ENCODE peak calls at places on chromosomes 11 and 22, in nine cellular contexts. E is fibroblast of lung, A is lung, F is cardiac muscle cell, Q is mesothelial cell of epicardium, W is left ventricle myocardium inferior, J is A549, H is fibroblast of pulmonary artery, X is mammary epithelial cell. N is an unnamed sample.

GRCh38 chr11:1335811-1336761 is 26.7 kb upstream of the TOLLIP start:
- DNase-seq in E (peak), A (peak), F (peak), Q (no peak), W (peak), J (peak), H (peak), X (peak), N (no peak)

GRCh38 chr11:124841765-124842700 is 23.2 kb upstream of the ROBO3 start:
- DNase-seq in E (no peak), A (peak), F (no peak), Q (no peak), W (no peak), J (no peak), H (no peak), X (no peak), N (no peak)

GRCh38 chr11:56782167-56782847 is 33.8 kb upstream of the OR9G4 start:
- DNase-seq in E (no peak), A (no peak), F (no peak), Q (no peak), W (no peak), J (no peak), H (no peak), X (no peak), N (no peak)

GRCh38 chr22:37179622-37180420 is 8.2 kb downstream of the C1QTNF6 start:
- DNase-seq in E (no peak), A (no peak), F (no peak), Q (no peak), W (no peak), J (peak), H (no peak), X (no peak), N (no peak)

GRCh38 chr11:106152824-106153223 is 75.4 kb downstream of the AASDHPPT start:
- DNase-seq in E (peak), A (no peak), F (peak), Q (no peak), W (no peak), J (no peak), H (peak), X (peak), N (no peak)

GRCh38 chr11:113690619-113691569 is 15.2 kb downstream of the TMPRSS5 start:
- DNase-seq in E (peak), A (no peak), F (peak), Q (no peak), W (no peak), J (peak), H (peak), X (peak), N (peak)

GRCh38 chr11:35146074-35146521 is 7.1 kb downstream of the CD44 start:
- DNase-seq in E (no peak), A (no peak), F (no peak), Q (no peak), W (no peak), J (no peak), H (no peak), X (peak), N (peak)

GRCh38 chr11:45894555-45895247 is 9.2 kb downstream of the MAPK8IP1 start:
- DNase-seq in E (no peak), A (no peak), F (no peak), Q (no peak), W (no peak), J (no peak), H (no peak), X (no peak), N (no peak)

GRCh38 chr11:78465169-78465942 is 47.7 kb upstream of the GAB2 start:
- DNase-seq in E (no peak), A (no peak), F (no peak), Q (no peak), W (no peak), J (no peak), H (no peak), X (no peak), N (no peak)

GRCh38 chr22:17881366-17881765 is 107.1 kb upstream of the BID start:
- DNase-seq in E (no peak), A (no peak), F (no peak), Q (no peak), W (no peak), J (no peak), H (no peak), X (no peak), N (no peak)

GRCh38 chr22:27726726-27727449 is 74.7 kb downstream of the MN1 start:
- DNase-seq in E (peak), A (peak), F (peak), Q (no peak), W (peak), J (peak), H (peak), X (no peak), N (peak)

GRCh38 chr22:39959640-39960447 is at the start of gene TMA7B:
- DNase-seq in E (peak), A (no peak), F (peak), Q (no peak), W (no peak), J (peak), H (peak), X (peak), N (peak)

GRCh38 chr11:61718613-61719302 is 33.7 kb upstream of the MYRF start:
- DNase-seq in E (peak), A (no peak), F (peak), Q (peak), W (peak), J (no peak), H (peak), X (no peak), N (no peak)

GRCh38 chr22:29203456-29203855 is 2.2 kb upstream of the EMID1 start:
- DNase-seq in E (no peak), A (no peak), F (no peak), Q (no peak), W (no peak), J (no peak), H (no peak), X (no peak), N (no peak)

GRCh38 chr11:103079833-103080232 is 12.1 kb downstream of the DCUN1D5 start:
- DNase-seq in E (no peak), A (no peak), F (peak), Q (no peak), W (no peak), J (no peak), H (peak), X (peak), N (no peak)

GRCh38 chr11:126485021-126485781 is 129.7 kb downstream of the ST3GAL4 start:
- DNase-seq in E (peak), A (no peak), F (peak), Q (no peak), W (no peak), J (no peak), H (peak), X (peak), N (no peak)

GRCh38 chr11:28108909-28109308 is 721 bp downstream of the METTL15 start:
- DNase-seq in E (no peak), A (no peak), F (no peak), Q (no peak), W (no peak), J (no peak), H (no peak), X (no peak), N (no peak)

GRCh38 chr11:33884035-33884434 is 7.8 kb downstream of the LMO2 start:
- DNase-seq in E (no peak), A (no peak), F (no peak), Q (no peak), W (no peak), J (no peak), H (no peak), X (no peak), N (no peak)

GRCh38 chr11:3171931-3172560 is 6.9 kb upstream of the OSBPL5 start:
- DNase-seq in E (no peak), A (no peak), F (no peak), Q (no peak), W (no peak), J (no peak), H (no peak), X (no peak), N (no peak)

GRCh38 chr11:101288392-101288791 is 158.8 kb upstream of the PGR start:
- DNase-seq in E (no peak), A (no peak), F (no peak), Q (no peak), W (no peak), J (no peak), H (no peak), X (no peak), N (no peak)

GRCh38 chr11:115215694-115216615 is 288.3 kb downstream of the CADM1 start:
- DNase-seq in E (no peak), A (no peak), F (no peak), Q (no peak), W (no peak), J (peak), H (no peak), X (no peak), N (no peak)

GRCh38 chr22:42632096-42632495 is 8.3 kb downstream of the ATP5MGL start:
- DNase-seq in E (no peak), A (no peak), F (no peak), Q (no peak), W (no peak), J (no peak), H (no peak), X (no peak), N (no peak)

GRCh38 chr22:44116331-44116730 is 64.4 kb upstream of the PARVG start:
- DNase-seq in E (no peak), A (no peak), F (no peak), Q (no peak), W (no peak), J (no peak), H (no peak), X (no peak), N (no peak)

GRCh38 chr11:76672431-76673163 is 2.0 kb upstream of the LRRC32 start:
- DNase-seq in E (no peak), A (no peak), F (no peak), Q (no peak), W (no peak), J (no peak), H (peak), X (no peak), N (no peak)

GRCh38 chr11:100619484-100619883 is 67.6 kb upstream of the ARHGAP42 start:
- DNase-seq in E (peak), A (no peak), F (peak), Q (no peak), W (no peak), J (no peak), H (peak), X (peak), N (no peak)

GRCh38 chr11:18720811-18721575 is 5.0 kb downstream of the IGSF22 start:
- DNase-seq in E (peak), A (peak), F (peak), Q (peak), W (peak), J (peak), H (peak), X (peak), N (peak)

GRCh38 chr11:62546937-62547625 is 475 bp upstream of the AHNAK start:
- DNase-seq in E (peak), A (no peak), F (peak), Q (no peak), W (peak), J (peak), H (peak), X (peak), N (peak)

GRCh38 chr11:70351646-70352045 is 46.7 kb upstream of the CTTN start:
- DNase-seq in E (no peak), A (no peak), F (no peak), Q (no peak), W (no peak), J (no peak), H (no peak), X (no peak), N (no peak)

GRCh38 chr22:22848364-22848866 is 39.2 kb upstream of the IGLL5 start:
- DNase-seq in E (peak), A (peak), F (peak), Q (peak), W (peak), J (peak), H (peak), X (peak), N (peak)

GRCh38 chr22:22133910-22134309 is 110.7 kb upstream of the VPREB1 start:
- DNase-seq in E (no peak), A (no peak), F (no peak), Q (no peak), W (no peak), J (no peak), H (no peak), X (no peak), N (no peak)

GRCh38 chr22:35352214-35353111 is 28.4 kb upstream of the HMOX1 start:
- DNase-seq in E (peak), A (peak), F (no peak), Q (no peak), W (peak), J (peak), H (no peak), X (no peak), N (peak)
- TF ChIP-seq CTCF in E (no peak), A (no peak), F (peak), Q (no peak), W (no peak), J (peak), H (no peak), X (no peak), N (peak)

DNA sequence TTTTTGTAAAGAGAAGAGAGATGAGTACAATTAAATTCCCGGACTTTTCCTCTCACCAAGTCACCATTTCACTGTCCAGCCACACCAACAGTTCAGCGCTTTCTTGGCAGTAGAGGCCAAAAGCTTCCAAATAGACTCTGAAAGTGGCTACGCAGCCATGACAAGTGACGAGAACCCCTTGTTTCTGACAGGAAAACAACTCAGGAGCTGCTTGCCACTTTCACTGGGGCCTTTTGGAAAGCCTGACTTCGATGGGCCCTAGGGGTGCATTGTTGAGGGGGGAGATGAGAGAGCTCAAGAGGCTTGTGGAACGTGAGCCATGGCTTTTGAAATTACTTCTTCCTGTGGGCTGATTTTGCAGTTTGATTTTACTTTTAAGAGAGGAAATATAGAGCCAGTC is 422.1 kb upstream of the FAT3 start:
- DNase-seq in E (no peak), A (no peak), F (no peak), Q (no peak), W (no peak), J (no peak), H (no peak), X (no peak), N (no peak)
- TF ChIP-seq CTCF in E (no peak), A (no peak), F (no peak), Q (no peak), W (no peak), J (no peak), H (no peak), X (no peak), N (no peak)

GRCh38 chr11:13486926-13487660 is 8.7 kb downstream of the PTH start:
- DNase-seq in E (no peak), A (peak), F (peak), Q (no peak), W (peak), J (peak), H (peak), X (no peak), N (peak)
- TF ChIP-seq CTCF in E (peak), A (no peak), F (peak), Q (no peak), W (peak), J (peak), H (peak), X (no peak), N (peak)

DNA sequence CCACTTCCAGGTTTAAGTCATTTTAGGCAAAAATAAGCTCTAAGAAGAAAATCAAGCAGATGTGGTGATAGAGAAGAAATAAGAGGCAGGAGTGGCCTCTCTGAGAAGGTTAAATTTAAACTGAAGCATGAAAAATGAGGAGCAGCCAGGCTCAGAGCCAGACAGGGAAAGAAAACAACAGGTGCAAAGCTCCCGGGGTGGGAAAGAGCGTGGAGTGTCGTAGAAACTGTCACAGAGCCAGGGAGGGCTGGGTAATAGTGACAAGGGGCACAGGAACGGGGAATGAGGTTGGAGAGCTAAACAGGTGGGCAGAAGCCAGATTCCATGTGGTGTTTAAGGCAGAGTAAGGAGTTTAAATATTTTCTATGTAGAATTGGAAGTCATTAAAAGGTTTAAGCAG is 132.1 kb upstream of the BLID start:
- DNase-seq in E (no peak), A (no peak), F (no peak), Q (no peak), W (no peak), J (no peak), H (no peak), X (no peak), N (no peak)
- TF ChIP-seq CTCF in E (no peak), A (no peak), F (no peak), Q (no peak), W (no peak), J (no peak), H (no peak), X (no peak), N (no peak)

GRCh38 chr11:65016705-65017104 is 2.7 kb downstream of the ARL2 start:
- DNase-seq in E (no peak), A (no peak), F (no peak), Q (no peak), W (no peak), J (no peak), H (no peak), X (no peak), N (no peak)

GRCh38 chr11:65014146-65014960 is at the start of gene ARL2:
- DNase-seq in E (peak), A (no peak), F (no peak), Q (no peak), W (no peak), J (no peak), H (peak), X (peak), N (no peak)

GRCh38 chr11:65013130-65013691 is 749 bp upstream of the ARL2 start:
- DNase-seq in E (peak), A (peak), F (peak), Q (peak), W (no peak), J (no peak), H (peak), X (no peak), N (peak)

GRCh38 chr11:65017927-65018326 is 4.0 kb downstream of the ARL2 start:
- DNase-seq in E (no peak), A (no peak), F (no peak), Q (no peak), W (no peak), J (no peak), H (no peak), X (no peak), N (no peak)

DNA sequence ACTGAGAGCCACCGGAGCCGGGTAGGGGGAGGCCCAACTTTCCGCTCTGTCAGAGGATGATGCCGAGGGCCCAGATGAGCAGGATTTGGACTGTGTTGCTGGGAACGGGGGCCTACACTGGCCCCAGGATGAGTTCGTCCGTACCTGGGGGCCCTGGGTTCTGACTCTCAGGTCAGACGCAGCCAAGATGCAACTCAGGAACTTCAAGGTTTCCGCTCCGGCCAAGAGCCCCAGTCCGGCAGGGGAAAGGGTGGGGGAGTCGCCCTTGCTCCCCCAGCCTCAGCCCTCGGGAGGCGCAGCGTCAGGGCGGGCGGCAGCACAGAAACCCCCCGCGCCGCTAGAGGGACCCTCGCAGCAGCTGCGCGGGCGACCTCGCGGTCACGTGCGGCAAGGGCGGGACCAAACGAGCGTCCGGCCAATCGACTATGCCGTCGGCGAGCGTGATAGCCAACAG is 241 bp upstream of the ARL2 start:
- DNase-seq in E (peak), A (peak), F (peak), Q (peak), W (peak), J (peak), H (peak), X (peak), N (peak)
- TF ChIP-seq CTCF in E (no peak), A (peak), F (no peak), Q (peak), W (peak), J (no peak), H (no peak), X (no peak), N (peak)

DNA sequence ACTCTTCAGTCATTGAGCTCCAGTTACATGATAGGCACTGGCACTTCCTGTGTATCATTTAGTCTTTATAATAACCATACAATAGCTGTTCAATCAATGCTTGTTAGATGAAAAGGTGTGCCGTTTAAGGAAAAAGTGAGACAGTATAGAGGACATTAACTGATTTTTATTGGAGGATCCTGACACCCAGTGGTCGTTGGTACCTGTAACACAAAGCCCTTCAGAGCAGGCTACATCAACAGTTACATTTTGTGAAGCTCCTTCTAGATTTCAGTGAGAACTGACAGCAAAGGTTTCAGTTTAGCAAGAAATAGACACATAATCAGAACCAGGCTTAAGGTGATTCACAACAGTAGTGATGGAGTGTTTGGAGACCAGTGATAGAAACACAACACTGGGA is 44.2 kb downstream of the CCDC81 start:
- DNase-seq in E (no peak), A (no peak), F (no peak), Q (no peak), W (no peak), J (peak), H (peak), X (peak), N (no peak)
- TF ChIP-seq CTCF in E (peak), A (no peak), F (no peak), Q (no peak), W (no peak), J (no peak), H (peak), X (peak), N (no peak)

GRCh38 chr11:68212421-68213134 is 518 bp downstream of the KMT5B start:
- DNase-seq in E (peak), A (peak), F (peak), Q (peak), W (peak), J (peak), H (peak), X (peak), N (peak)
- TF ChIP-seq CTCF in E (no peak), A (no peak), F (no peak), Q (no peak), W (peak), J (peak), H (no peak), X (no peak), N (no peak)

N was measured in Calu3.